ENCODE peak calls at places on chromosomes 5 and 9, in eight cellular contexts. K, P, I, E, J, V, L and T are unnamed samples.

GRCh38 chr9:124270504-124271335 is 13.0 kb downstream of the NEK6 start:
- DNase-seq in P (no peak), K (no peak), E (no peak), L (no peak), J (no peak), I (no peak), V (no peak), T (no peak)

GRCh38 chr9:87135074-87135473 is 187.8 kb upstream of the GAS1 start:
- DNase-seq in E (no peak), J (no peak), P (no peak), V (no peak), K (no peak), L (no peak), I (no peak), T (no peak)

GRCh38 chr9:114677418-114677817 is 4.6 kb downstream of the TEX48 start:
- DNase-seq in J (peak; percentile 89), V (no peak), P (peak; percentile 78), I (no peak), E (no peak), K (peak; percentile 93), L (peak; percentile 61), T (peak; percentile 41)

GRCh38 chr9:5500441-5501235 is 9.7 kb upstream of the PDCD1LG2 start:
- DNase-seq in K (no peak), E (no peak), J (no peak), L (no peak), I (no peak), P (peak; percentile 67), V (no peak), T (no peak)

GRCh38 chr5:139966856-139967255 is 76.2 kb downstream of the NRG2 start:
- DNase-seq in P (no peak), I (no peak), E (no peak), J (no peak), K (no peak), L (no peak), V (no peak), T (no peak)

GRCh38 chr5:170337055-170337454 is 39.5 kb upstream of the LCP2 start:
- DNase-seq in J (peak; percentile 33), I (no peak), P (no peak), L (no peak), K (no peak), E (no peak), V (no peak), T (no peak)

GRCh38 chr5:123776761-123777160 is 264.8 kb downstream of the CSNK1G3 start:
- DNase-seq in P (no peak), I (no peak), L (no peak), V (no peak), K (no peak), J (no peak), E (no peak), T (no peak)

GRCh38 chr9:130220351-130220750 is 45.2 kb upstream of the HMCN2 start:
- DNase-seq in I (no peak), P (no peak), J (no peak), E (no peak), L (no peak), K (no peak), V (no peak), T (no peak)

GRCh38 chr5:122144236-122144635 is 14.9 kb downstream of the ZNF474 start:
- DNase-seq in L (no peak), K (no peak), V (no peak), P (no peak), I (no peak), J (no peak), E (no peak), T (no peak)

GRCh38 chr5:68406767-68407232 is 191.2 kb downstream of the PIK3R1 start:
- DNase-seq in V (peak; percentile 26), L (no peak), E (no peak), J (no peak), K (peak; percentile 28), P (peak; percentile 39), I (no peak), T (no peak)

GRCh38 chr5:31854625-31855526 is 215.9 kb downstream of the PDZD2 start:
- DNase-seq in J (no peak), I (peak; percentile 66), L (no peak), P (no peak), V (no peak), K (peak; percentile 42), E (peak; percentile 23), T (no peak)

GRCh38 chr5:176646049-176646706 is 1.1 kb upstream of the TSPAN17 start:
- DNase-seq in J (no peak), E (no peak), K (no peak), L (no peak), I (no peak), V (no peak), P (peak; percentile 21), T (no peak)

GRCh38 chr9:917730-918129 is 58.7 kb upstream of the DMRT3 start:
- DNase-seq in J (no peak), P (no peak), V (no peak), I (no peak), L (no peak), K (no peak), E (no peak), T (no peak)

GRCh38 chr9:7374966-7375650 is 424.5 kb downstream of the DMAC1 start:
- DNase-seq in L (no peak), K (no peak), J (no peak), E (no peak), V (no peak), P (no peak), I (no peak), T (no peak)

GRCh38 chr5:815449-815848 is 30.9 kb upstream of the ZDHHC11B start:
- DNase-seq in P (no peak), K (no peak), V (no peak), J (no peak), E (no peak), I (no peak), L (no peak), T (no peak)

GRCh38 chr5:176537608-176538504 is 654 bp upstream of the RNF44 start:
- DNase-seq in E (peak; percentile 98), L (peak; percentile 99), J (peak; percentile 99), I (peak; percentile 97), K (peak; percentile 94), V (peak; percentile 94), P (peak; percentile 99), T (peak; percentile 98)

GRCh38 chr9:138060365-138060764 is 182.8 kb downstream of the CACNA1B start:
- DNase-seq in K (no peak), J (no peak), E (no peak), V (no peak), P (no peak), L (no peak), I (no peak), T (no peak)

DNA sequence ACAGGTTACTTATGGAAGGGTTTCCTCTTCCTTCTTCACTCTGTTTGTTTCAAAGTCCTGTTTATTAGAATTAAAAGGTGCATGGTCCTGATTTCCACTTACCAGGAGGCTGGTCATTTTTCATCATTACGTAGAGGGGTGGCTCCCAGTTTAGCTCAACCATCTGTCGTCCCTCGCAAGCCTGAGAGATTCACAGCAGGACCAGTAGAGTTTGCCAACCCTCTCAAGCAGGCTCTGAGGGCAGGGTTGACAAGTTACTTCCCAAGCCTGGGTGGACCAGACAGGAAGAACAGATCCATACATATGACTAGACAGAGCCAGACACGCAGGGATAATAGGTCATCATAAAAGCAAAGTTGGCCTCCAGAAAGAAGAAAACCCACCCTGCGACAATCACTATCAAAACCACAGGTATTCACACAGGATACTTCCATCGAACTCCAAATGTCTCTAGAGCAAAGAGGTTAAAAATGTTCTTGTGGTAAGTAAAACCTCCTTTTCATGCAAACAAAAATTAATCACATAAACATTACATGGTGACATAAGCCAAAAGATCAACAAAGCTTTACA is 151.9 kb downstream of the ELAVL2 start:
- DNase-seq in L (no peak), K (no peak), E (no peak), P (no peak), V (no peak), I (no peak), J (no peak), T (no peak)
- TF ChIP-seq MAX in L (no peak), K (no peak), E (no peak), P (no peak), V (no peak), I (no peak), J (no peak), T (no peak)

DNA sequence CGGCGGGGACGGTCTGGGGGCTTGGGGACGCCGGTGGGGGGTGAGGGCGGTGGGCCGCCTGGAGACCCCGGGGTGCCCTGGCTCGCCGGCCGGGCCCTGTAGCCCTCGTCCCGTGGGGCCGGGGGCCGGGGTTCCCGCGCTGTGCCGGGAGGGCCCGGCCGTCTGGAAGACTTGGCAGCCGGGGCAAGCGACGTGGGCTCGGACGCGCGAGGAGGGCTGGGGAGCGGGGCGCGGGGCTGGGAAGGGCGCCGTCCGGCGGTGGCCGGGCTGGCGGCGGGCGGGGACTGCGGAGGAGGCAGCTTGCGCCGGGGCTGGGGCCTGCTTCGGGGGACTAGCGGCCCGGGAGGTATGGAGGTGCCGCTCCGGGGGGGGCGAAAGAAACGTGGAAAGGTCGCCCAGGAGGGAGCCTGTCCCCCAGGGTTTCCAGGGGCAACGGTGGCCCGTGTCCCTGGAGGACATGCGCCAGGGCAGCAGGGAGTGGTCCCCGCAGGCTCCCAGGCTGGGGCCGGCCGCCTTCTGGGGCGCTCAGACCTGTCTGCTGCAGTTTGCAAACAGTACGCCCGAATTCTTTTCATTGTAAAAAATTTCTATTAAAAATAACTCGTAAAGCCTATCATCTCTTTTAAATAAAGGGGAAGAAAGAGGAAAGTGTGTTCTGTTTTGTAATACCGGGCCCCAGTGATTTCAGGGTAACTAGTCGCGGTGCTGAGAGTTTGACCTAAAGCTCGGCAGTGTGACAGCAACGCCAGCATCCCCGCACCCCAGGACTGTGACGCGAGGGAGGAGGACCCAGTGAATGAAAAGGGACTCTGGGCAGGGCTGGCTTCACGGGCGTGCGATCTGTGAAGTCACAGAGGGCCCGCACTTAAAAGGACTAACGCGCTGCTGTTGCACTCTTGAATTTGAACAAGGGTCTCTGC is 752 bp upstream of the ANKH start:
- DNase-seq in P (peak; percentile 35), I (peak; percentile 45), K (peak; percentile 21), L (no peak), E (no peak), V (no peak), J (peak; percentile 64), T (peak; percentile 53)
- TF ChIP-seq MAX in P (no peak), I (no peak), K (no peak), L (no peak), E (no peak), V (no peak), J (peak; percentile 29), T (no peak)

DNA sequence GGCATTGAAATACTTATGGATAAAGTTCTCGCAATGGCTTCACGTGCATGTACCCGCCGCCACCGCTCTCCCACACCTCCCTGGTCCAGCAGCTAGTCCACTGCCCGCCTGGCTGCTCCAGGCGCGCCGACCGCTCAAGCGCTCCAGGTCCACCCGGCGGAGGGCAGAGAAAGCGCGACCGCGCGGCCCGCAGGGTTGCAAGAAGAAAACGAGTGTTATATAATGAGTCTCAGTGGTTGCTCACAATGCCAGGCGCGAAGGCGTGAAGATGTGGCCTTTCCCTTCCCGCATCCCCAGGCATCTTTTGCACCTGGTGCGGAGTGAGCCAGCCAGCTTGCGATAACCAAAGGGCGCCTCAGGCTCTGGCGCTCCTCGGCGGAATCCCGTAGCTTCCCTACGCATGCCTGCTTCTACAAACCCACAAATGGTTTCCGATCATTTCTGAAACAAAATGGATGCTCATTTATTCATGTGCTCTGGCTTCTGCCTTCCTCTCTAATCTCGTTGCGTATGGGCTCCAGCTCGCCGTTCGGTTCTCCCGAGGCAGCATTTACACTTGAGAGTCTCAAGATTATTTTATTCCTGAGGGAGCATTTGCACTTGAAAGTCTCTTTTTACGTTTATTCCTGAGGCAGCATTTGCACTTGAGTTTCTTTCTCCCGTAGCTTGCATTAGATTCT is 25.7 kb downstream of the CDKN2A start:
- DNase-seq in J (no peak), E (no peak), V (no peak), L (no peak), I (peak; percentile 32), K (no peak), P (no peak), T (no peak)
- TF ChIP-seq MAX in J (no peak), E (no peak), V (no peak), L (no peak), I (no peak), K (no peak), P (no peak), T (no peak)

GRCh38 chr5:163569284-163569683 is 63.9 kb downstream of the MAT2B start:
- DNase-seq in P (no peak), J (no peak), I (no peak), E (no peak), L (no peak), V (no peak), K (no peak), T (no peak)
- TF ChIP-seq MAX in P (no peak), J (no peak), I (no peak), E (no peak), L (no peak), V (no peak), K (no peak), T (no peak)